ENCODE peak calls at places on chromosome 9, in four cellular contexts. X, N, L and P are unnamed samples.

GRCh38 chr9:33818832-33819500 is 2.0 kb downstream of the UBE2R2 start:
- DNase-seq in X (no peak), N (no peak), L (no peak), P (no peak)

GRCh38 chr9:130635721-130636647 is 28.4 kb upstream of the PRDM12 start:
- DNase-seq in X (no peak), N (no peak), L (no peak), P (no peak)

GRCh38 chr9:95363051-95363841 is 45.7 kb upstream of the FANCC start:
- DNase-seq in X (no peak), N (no peak), L (no peak), P (no peak)

GRCh38 chr9:112012026-112012902 is 115.7 kb downstream of the UGCG start:
- DNase-seq in X (no peak), N (peak), L (no peak), P (peak)

GRCh38 chr9:109793196-109793595 is 13.2 kb downstream of the PALM2AKAP2 start:
- DNase-seq in X (no peak), N (no peak), L (no peak), P (no peak)

GRCh38 chr9:112377087-112377486 is 2.8 kb upstream of the HSDL2 start:
- DNase-seq in X (no peak), N (no peak), L (no peak), P (no peak)

GRCh38 chr9:93011114-93011513 is 47.4 kb upstream of the SUSD3 start:
- DNase-seq in X (no peak), N (no peak), L (no peak), P (no peak)

GRCh38 chr9:5582835-5583195 is 46.1 kb upstream of the RIC1 start:
- DNase-seq in X (no peak), N (no peak), L (no peak), P (no peak)

GRCh38 chr9:98808411-98808815 is 943 bp downstream of the GALNT12 start:
- DNase-seq in X (no peak), N (no peak), L (no peak), P (peak)

GRCh38 chr9:27209034-27209433 is 87.9 kb downstream of the EQTN start:
- DNase-seq in X (no peak), N (no peak), L (no peak), P (no peak)

GRCh38 chr9:120974921-120975320 is 48.3 kb upstream of the TRAF1 start:
- DNase-seq in X (no peak), N (no peak), L (no peak), P (no peak)

GRCh38 chr9:71663216-71663615 is 105.1 kb downstream of the CEMIP2 start:
- DNase-seq in X (no peak), N (no peak), L (no peak), P (peak)